ENCODE peak calls at places on chromosomes 4 and X, in seven cellular contexts. Z, V, G, Q, O, U and A are unnamed samples.
A peak's percentile ranks its signal among the peaks of the same experiment; 100 is the strongest.

GRCh38 chrX:101482296-101482695 is 3.0 kb upstream of the ARMCX4 start:
- DNase-seq in V (no peak), O (no peak), Z (no peak), G (no peak), Q (no peak), U (no peak), A (no peak)

GRCh38 chr4:85496933-85497332 is 22.0 kb downstream of the ARHGAP24 start:
- DNase-seq in O (no peak), Z (no peak), V (no peak), G (no peak), Q (no peak), U (no peak), A (no peak)

GRCh38 chrX:42398967-42399631 is 378.9 kb downstream of the PPP1R2C start:
- DNase-seq in V (no peak), G (no peak), O (peak; percentile 1), U (no peak), Z (no peak), Q (no peak), A (no peak)

GRCh38 chr4:53963786-53964185 is 100.6 kb downstream of the CHIC2 start:
- DNase-seq in Q (no peak), Z (no peak), O (no peak), G (no peak), V (no peak), U (no peak), A (no peak)

GRCh38 chr4:26402458-26402857 is 81.6 kb downstream of the RBPJ start:
- DNase-seq in G (no peak), Q (no peak), U (no peak), V (no peak), O (no peak), Z (no peak), A (no peak)

GRCh38 chr4:79575709-79576479 is 167.9 kb upstream of the GK2 start:
- DNase-seq in Z (no peak), O (no peak), G (no peak), U (no peak), V (no peak), Q (no peak), A (no peak)

GRCh38 chr4:112813790-112814189 is 176.8 kb downstream of the LARP7 start:
- DNase-seq in O (no peak), V (peak; percentile 32), Z (no peak), U (no peak), Q (no peak), G (no peak), A (no peak)

GRCh38 chr4:113781439-113782040 is 20.0 kb upstream of the CAMK2D start:
- DNase-seq in G (no peak), V (no peak), Q (no peak), U (no peak), Z (no peak), O (no peak), A (no peak)

GRCh38 chr4:30208731-30209435 is 511.3 kb upstream of the PCDH7 start:
- DNase-seq in G (no peak), U (no peak), O (no peak), V (no peak), Z (no peak), Q (no peak), A (no peak)

GRCh38 chr4:3501126-3501824 is 30.9 kb downstream of the LRPAP1 start:
- DNase-seq in U (no peak), Q (no peak), Z (no peak), O (no peak), G (no peak), V (no peak), A (no peak)

GRCh38 chr4:41360911-41361830 is 104.4 kb downstream of the UCHL1 start:
- DNase-seq in Z (no peak), G (peak; percentile 66), O (peak; percentile 40), V (no peak), U (peak; percentile 20), Q (peak; percentile 55), A (no peak)

GRCh38 chrX:104428231-104428630 is 137.8 kb upstream of the IL1RAPL2 start:
- DNase-seq in V (no peak), U (no peak), Z (no peak), Q (no peak), O (no peak), G (no peak), A (no peak)

GRCh38 chrX:41596586-41596985 is 92.2 kb upstream of the GPR34 start:
- DNase-seq in O (no peak), U (no peak), Q (no peak), Z (no peak), G (no peak), V (no peak), A (no peak)

GRCh38 chr4:179353791-179354190 is 1911.6 kb upstream of the AGA start:
- DNase-seq in O (no peak), Z (no peak), U (no peak), V (no peak), G (no peak), Q (no peak), A (no peak)

GRCh38 chr4:140103676-140104075 is 50.3 kb downstream of the MAML3 start:
- DNase-seq in Q (no peak), V (no peak), O (no peak), U (no peak), G (no peak), Z (no peak), A (no peak)

GRCh38 chr4:73442275-73442674 is 6.3 kb downstream of the AFP start:
- DNase-seq in Z (no peak), U (no peak), O (no peak), V (no peak), G (no peak), Q (no peak), A (no peak)

GRCh38 chr4:4765811-4766210 is 93.7 kb upstream of the MSX1 start:
- DNase-seq in G (no peak), V (no peak), Z (no peak), U (peak; percentile 16), Q (no peak), O (no peak), A (no peak)

GRCh38 chr4:184550476-184550875 is 76.1 kb upstream of the IRF2 start:
- DNase-seq in U (no peak), O (no peak), G (no peak), Q (no peak), V (no peak), Z (no peak), A (no peak)

GRCh38 chrX:15664487-15665444 is at the start of gene CLTRN:
- DNase-seq in O (no peak), G (no peak), U (no peak), Q (no peak), Z (no peak), V (no peak), A (no peak)

GRCh38 chr4:24809376-24809775 is 14.0 kb downstream of the SOD3 start:
- DNase-seq in Q (no peak), O (no peak), G (no peak), U (no peak), Z (no peak), V (no peak), A (no peak)

GRCh38 chr4:24808261-24808660 is 12.9 kb downstream of the SOD3 start:
- DNase-seq in Q (no peak), Z (no peak), G (no peak), O (no peak), U (no peak), V (no peak), A (no peak)

GRCh38 chr4:24807611-24808010 is 12.2 kb downstream of the SOD3 start:
- DNase-seq in O (no peak), U (no peak), G (no peak), Z (no peak), Q (no peak), V (no peak), A (no peak)

GRCh38 chr4:24810016-24810415 is 14.6 kb downstream of the SOD3 start:
- DNase-seq in Z (no peak), Q (no peak), O (no peak), U (no peak), G (no peak), V (no peak), A (no peak)

GRCh38 chr4:24808955-24809354 is 13.6 kb downstream of the SOD3 start:
- DNase-seq in Q (no peak), O (no peak), V (no peak), G (no peak), U (no peak), Z (no peak), A (no peak)
- H3K4me1 ChIP-seq in Q (no peaks in the 10 kb centered on the region), O (peaks cover 11% of the 10 kb centered on the region), V (peaks cover 5% of the 10 kb centered on the region), G (peaks cover 5% of the 10 kb centered on the region), U (peaks cover 3% of the 10 kb centered on the region), Z (no peaks in the 10 kb centered on the region), A (no peaks in the 10 kb centered on the region)

DNA sequence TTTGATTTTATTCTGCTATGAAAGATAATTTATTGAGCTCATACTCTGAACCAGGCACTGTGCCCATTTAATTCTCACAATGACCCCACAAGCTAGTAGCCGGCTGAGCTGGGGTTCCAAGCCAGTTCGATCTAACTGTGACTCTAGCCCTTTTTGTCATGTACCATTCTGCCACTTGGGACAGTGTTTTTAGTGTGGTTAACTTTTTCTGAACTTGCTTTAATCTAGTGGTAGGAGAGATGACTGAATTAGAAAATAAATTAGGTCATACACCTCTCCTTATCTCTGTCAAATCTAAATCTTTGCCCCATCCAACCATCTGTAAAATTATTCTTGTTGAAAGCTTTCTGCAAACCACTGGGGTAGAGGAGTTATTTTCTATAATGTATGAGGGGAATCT is 136.0 kb downstream of the CBR4 start:
- DNase-seq in Q (no peak), G (no peak), O (no peak), Z (no peak), U (no peak), V (no peak), A (no peak)
- H3K4me1 ChIP-seq in Q (peaks cover 10% of the 10 kb centered on the region), G (peaks cover 16% of the 10 kb centered on the region), O (peaks cover 19% of the 10 kb centered on the region), Z (no peaks in the 10 kb centered on the region), U (peaks cover 15% of the 10 kb centered on the region), V (peaks cover 11% of the 10 kb centered on the region), A (peaks cover 6% of the 10 kb centered on the region)

DNA sequence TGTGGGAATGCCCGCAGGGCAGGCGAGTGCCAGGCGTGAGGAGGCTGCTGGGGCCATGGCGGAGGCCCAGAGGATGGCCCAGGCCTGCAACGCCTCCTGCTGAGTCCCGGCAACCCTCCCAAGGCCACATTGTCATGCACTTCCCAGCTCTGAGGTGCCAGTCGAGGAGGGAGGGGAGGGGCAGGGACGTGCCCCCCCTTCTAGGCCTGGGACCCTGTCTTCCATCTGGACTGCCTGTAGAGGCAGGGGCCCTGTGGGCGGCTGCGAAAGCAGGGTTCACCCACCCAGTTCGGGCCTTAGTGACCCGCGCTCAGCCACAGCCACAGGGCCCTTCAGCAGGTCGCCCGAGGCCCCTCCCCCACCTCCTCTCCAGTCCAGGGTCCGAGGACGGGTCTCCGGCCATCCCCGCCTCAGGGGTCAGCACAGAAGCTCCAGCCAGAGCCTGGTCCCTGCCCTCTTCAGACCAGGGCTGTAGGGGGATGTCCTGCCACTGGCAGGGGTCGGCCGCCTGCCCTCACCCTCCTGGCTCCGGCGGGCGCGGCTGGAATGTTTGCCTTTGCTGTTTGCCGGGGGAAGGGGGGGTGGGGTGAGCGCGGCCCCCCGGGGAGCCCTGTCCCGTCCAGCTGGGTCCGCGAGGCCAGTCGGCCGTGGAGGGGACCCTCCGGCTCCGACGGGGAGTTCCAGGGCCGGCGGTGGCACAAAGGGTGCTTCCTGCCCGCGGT is 26.6 kb upstream of the FGFR3 start:
- DNase-seq in G (no peak), V (peak; percentile 62), O (peak; percentile 53), Q (no peak), Z (no peak), U (no peak), A (no peak)
- H3K4me1 ChIP-seq in G (no peaks in the 10 kb centered on the region), V (peaks cover 41% of the 10 kb centered on the region), O (peaks cover 77% of the 10 kb centered on the region), Q (peaks cover 2% of the 10 kb centered on the region), Z (no peaks in the 10 kb centered on the region), U (peaks cover 15% of the 10 kb centered on the region), A (peaks cover 23% of the 10 kb centered on the region)

DNA sequence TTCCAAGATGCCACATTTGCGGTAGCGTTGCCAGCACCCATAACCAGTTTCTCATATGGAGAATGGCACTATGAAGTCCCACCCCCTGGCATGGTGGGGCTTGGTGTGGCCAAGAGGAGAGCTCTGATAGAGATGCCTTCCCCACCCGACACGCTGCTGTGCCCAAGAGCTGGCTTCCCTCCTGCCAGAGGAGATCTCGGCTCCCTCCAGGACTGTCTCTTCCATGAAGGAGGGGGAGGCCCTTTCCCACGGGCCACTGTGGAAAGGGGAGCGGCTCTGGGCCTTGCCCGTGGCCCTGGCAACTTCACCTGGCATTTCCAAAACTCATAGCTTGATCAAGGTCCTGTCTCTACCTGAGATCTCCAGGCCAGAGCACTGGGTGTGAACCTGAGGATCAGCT is 217.3 kb upstream of the PSAPL1 start:
- DNase-seq in U (no peak), G (no peak), Z (no peak), Q (peak; percentile 40), O (no peak), V (no peak), A (no peak)
- H3K4me1 ChIP-seq in U (no peaks in the 10 kb centered on the region), G (no peaks in the 10 kb centered on the region), Z (peaks cover 29% of the 10 kb centered on the region), Q (peaks cover 54% of the 10 kb centered on the region), O (no peaks in the 10 kb centered on the region), V (peaks cover 15% of the 10 kb centered on the region), A (no peaks in the 10 kb centered on the region)